ENCODE peak calls at places on chromosome 15, in seven cellular contexts. One of them, this sample, is unnamed.
A peak's percentile ranks its signal among the peaks of the same experiment; 100 is the strongest.

GRCh38 chr15:28114721-28115622 is 15.9 kb upstream of the OCA2 start:
- DNase-seq in fibroblast of mammary gland: peak; percentile 22
- DNase-seq in transverse colon: no peak
- DNase-seq in HEK293T: no peak
- DNase-seq in dorsolateral prefrontal cortex: no peak
- DNase-seq in NCI-H1092: no peak
- DNase-seq in effector CD8-positive, alpha-beta T cell: no peak
- DNase-seq in this sample: no peak

GRCh38 chr15:48358229-48358641 is 27.0 kb downstream of the DUT start:
- DNase-seq in fibroblast of mammary gland: peak; percentile 79
- DNase-seq in transverse colon: no peak
- DNase-seq in HEK293T: no peak
- DNase-seq in dorsolateral prefrontal cortex: no peak
- DNase-seq in NCI-H1092: no peak
- DNase-seq in effector CD8-positive, alpha-beta T cell: no peak
- DNase-seq in this sample: peak; percentile 24

GRCh38 chr15:67175643-67176071 is 78.8 kb downstream of the AAGAB start:
- DNase-seq in fibroblast of mammary gland: peak; percentile 54
- DNase-seq in transverse colon: peak; percentile 36
- DNase-seq in HEK293T: no peak
- DNase-seq in dorsolateral prefrontal cortex: no peak
- DNase-seq in NCI-H1092: no peak
- DNase-seq in effector CD8-positive, alpha-beta T cell: no peak
- DNase-seq in this sample: peak; percentile 65

GRCh38 chr15:78421241-78421994 is 16.6 kb upstream of the IREB2 start:
- DNase-seq in fibroblast of mammary gland: no peak
- DNase-seq in transverse colon: no peak
- DNase-seq in HEK293T: no peak
- DNase-seq in dorsolateral prefrontal cortex: no peak
- DNase-seq in NCI-H1092: no peak
- DNase-seq in effector CD8-positive, alpha-beta T cell: no peak
- DNase-seq in this sample: no peak

GRCh38 chr15:96142498-96142897 is 188.0 kb upstream of the NR2F2 start:
- DNase-seq in fibroblast of mammary gland: no peak
- DNase-seq in transverse colon: no peak
- DNase-seq in HEK293T: no peak
- DNase-seq in dorsolateral prefrontal cortex: no peak
- DNase-seq in NCI-H1092: no peak
- DNase-seq in effector CD8-positive, alpha-beta T cell: no peak
- DNase-seq in this sample: no peak

GRCh38 chr15:40246496-40247275 is 7.8 kb downstream of the PAK6 start:
- DNase-seq in fibroblast of mammary gland: no peak
- DNase-seq in transverse colon: no peak
- DNase-seq in HEK293T: no peak
- DNase-seq in dorsolateral prefrontal cortex: peak; percentile 23
- DNase-seq in NCI-H1092: no peak
- DNase-seq in effector CD8-positive, alpha-beta T cell: no peak
- DNase-seq in this sample: no peak

GRCh38 chr15:69469467-69470191 is 17.0 kb downstream of the RPLP1 start:
- DNase-seq in fibroblast of mammary gland: no peak
- DNase-seq in transverse colon: no peak
- DNase-seq in HEK293T: no peak
- DNase-seq in dorsolateral prefrontal cortex: no peak
- DNase-seq in NCI-H1092: no peak
- DNase-seq in effector CD8-positive, alpha-beta T cell: no peak
- DNase-seq in this sample: no peak

GRCh38 chr15:74735305-74735704 is 10.0 kb upstream of the CYP1A1 start:
- DNase-seq in fibroblast of mammary gland: no peak
- DNase-seq in transverse colon: no peak
- DNase-seq in HEK293T: no peak
- DNase-seq in dorsolateral prefrontal cortex: no peak
- DNase-seq in NCI-H1092: no peak
- DNase-seq in effector CD8-positive, alpha-beta T cell: no peak
- DNase-seq in this sample: no peak

GRCh38 chr15:78315686-78316085 is 16.3 kb upstream of the SKIC8 start:
- DNase-seq in fibroblast of mammary gland: no peak
- DNase-seq in transverse colon: peak; percentile 54
- DNase-seq in HEK293T: peak; percentile 66
- DNase-seq in dorsolateral prefrontal cortex: no peak
- DNase-seq in NCI-H1092: peak; percentile 58
- DNase-seq in effector CD8-positive, alpha-beta T cell: no peak
- DNase-seq in this sample: peak; percentile 88

GRCh38 chr15:77589839-77590238 is 42.9 kb downstream of the LINGO1 start:
- DNase-seq in fibroblast of mammary gland: no peak
- DNase-seq in transverse colon: no peak
- DNase-seq in HEK293T: no peak
- DNase-seq in dorsolateral prefrontal cortex: peak; percentile 87
- DNase-seq in NCI-H1092: peak; percentile 2
- DNase-seq in effector CD8-positive, alpha-beta T cell: no peak
- DNase-seq in this sample: no peak

GRCh38 chr15:50353251-50353998 is 1.6 kb downstream of the GABPB1 start:
- DNase-seq in fibroblast of mammary gland: peak; percentile 97
- DNase-seq in transverse colon: no peak
- DNase-seq in HEK293T: no peak
- DNase-seq in dorsolateral prefrontal cortex: no peak
- DNase-seq in NCI-H1092: no peak
- DNase-seq in effector CD8-positive, alpha-beta T cell: no peak
- DNase-seq in this sample: no peak

GRCh38 chr15:25954398-25954797 is 91.3 kb upstream of the ATP10A start:
- DNase-seq in fibroblast of mammary gland: no peak
- DNase-seq in transverse colon: no peak
- DNase-seq in HEK293T: no peak
- DNase-seq in dorsolateral prefrontal cortex: no peak
- DNase-seq in NCI-H1092: no peak
- DNase-seq in effector CD8-positive, alpha-beta T cell: no peak
- DNase-seq in this sample: no peak

GRCh38 chr15:68371160-68371559 is 60.8 kb downstream of the ITGA11 start:
- DNase-seq in fibroblast of mammary gland: no peak
- DNase-seq in transverse colon: no peak
- DNase-seq in HEK293T: no peak
- DNase-seq in dorsolateral prefrontal cortex: no peak
- DNase-seq in NCI-H1092: no peak
- DNase-seq in effector CD8-positive, alpha-beta T cell: no peak
- DNase-seq in this sample: no peak

GRCh38 chr15:23074684-23075083 is 35.3 kb upstream of the TUBGCP5 start:
- DNase-seq in fibroblast of mammary gland: peak; percentile 2
- DNase-seq in transverse colon: no peak
- DNase-seq in HEK293T: no peak
- DNase-seq in dorsolateral prefrontal cortex: no peak
- DNase-seq in NCI-H1092: no peak
- DNase-seq in effector CD8-positive, alpha-beta T cell: no peak
- DNase-seq in this sample: no peak

GRCh38 chr15:74228723-74229081 is 7.4 kb upstream of the CCDC33 start:
- DNase-seq in fibroblast of mammary gland: no peak
- DNase-seq in transverse colon: no peak
- DNase-seq in HEK293T: peak; percentile 53
- DNase-seq in dorsolateral prefrontal cortex: no peak
- DNase-seq in NCI-H1092: peak; percentile 50
- DNase-seq in effector CD8-positive, alpha-beta T cell: no peak
- DNase-seq in this sample: peak; percentile 74

GRCh38 chr15:85581495-85581894 is 201.1 kb downstream of the AKAP13 start:
- DNase-seq in fibroblast of mammary gland: peak; percentile 28
- DNase-seq in transverse colon: peak; percentile 64
- DNase-seq in HEK293T: no peak
- DNase-seq in dorsolateral prefrontal cortex: no peak
- DNase-seq in NCI-H1092: no peak
- DNase-seq in effector CD8-positive, alpha-beta T cell: no peak
- DNase-seq in this sample: no peak

GRCh38 chr15:66452971-66453580 is 44.5 kb downstream of the SNAPC5 start:
- DNase-seq in fibroblast of mammary gland: no peak
- DNase-seq in transverse colon: no peak
- DNase-seq in HEK293T: no peak
- DNase-seq in dorsolateral prefrontal cortex: no peak
- DNase-seq in NCI-H1092: no peak
- DNase-seq in effector CD8-positive, alpha-beta T cell: no peak
- DNase-seq in this sample: no peak

GRCh38 chr15:76863123-76863522 is 42.0 kb downstream of the SCAPER start:
- DNase-seq in fibroblast of mammary gland: no peak
- DNase-seq in transverse colon: no peak
- DNase-seq in HEK293T: no peak
- DNase-seq in dorsolateral prefrontal cortex: no peak
- DNase-seq in NCI-H1092: no peak
- DNase-seq in effector CD8-positive, alpha-beta T cell: no peak
- DNase-seq in this sample: no peak

GRCh38 chr15:70067011-70067410 is 30.7 kb downstream of the TLE3 start:
- DNase-seq in fibroblast of mammary gland: no peak
- DNase-seq in transverse colon: no peak
- DNase-seq in HEK293T: no peak
- DNase-seq in dorsolateral prefrontal cortex: no peak
- DNase-seq in NCI-H1092: no peak
- DNase-seq in effector CD8-positive, alpha-beta T cell: no peak
- DNase-seq in this sample: no peak

GRCh38 chr15:25181290-25182097 is 226.7 kb downstream of the SNRPN start:
- DNase-seq in fibroblast of mammary gland: no peak
- DNase-seq in transverse colon: peak; percentile 3
- DNase-seq in HEK293T: no peak
- DNase-seq in dorsolateral prefrontal cortex: peak; percentile 13
- DNase-seq in NCI-H1092: no peak
- DNase-seq in effector CD8-positive, alpha-beta T cell: no peak
- DNase-seq in this sample: no peak

GRCh38 chr15:75151214-75152128 is 50.2 kb upstream of the C15orf39 start:
- DNase-seq in fibroblast of mammary gland: peak; percentile 8
- DNase-seq in transverse colon: no peak
- DNase-seq in HEK293T: no peak
- DNase-seq in dorsolateral prefrontal cortex: no peak
- DNase-seq in NCI-H1092: no peak
- DNase-seq in effector CD8-positive, alpha-beta T cell: no peak
- DNase-seq in this sample: no peak